ENCODE peak calls at places on chromosomes 5 and 9, in six cellular contexts. One of them, this sample, is unnamed.

GRCh38 chr9:2257530-2257929 is 242.4 kb downstream of the SMARCA2 start:
- DNase-seq in right cardiac atrium: no peak
- DNase-seq in transverse colon: no peak
- DNase-seq in HCT116: no peak
- DNase-seq in upper lobe of right lung: no peak
- DNase-seq in Caco-2: no peak
- DNase-seq in this sample: no peak

GRCh38 chr5:148011407-148012124 is 52.2 kb upstream of the SPINK5 start:
- DNase-seq in right cardiac atrium: no peak
- DNase-seq in Caco-2: no peak
- DNase-seq in transverse colon: no peak
- DNase-seq in HCT116: peak; percentile 22
- DNase-seq in upper lobe of right lung: no peak
- DNase-seq in this sample: no peak

GRCh38 chr5:155726267-155726666 is 600.7 kb upstream of the SGCD start:
- DNase-seq in right cardiac atrium: no peak
- DNase-seq in Caco-2: no peak
- DNase-seq in HCT116: no peak
- DNase-seq in transverse colon: no peak
- DNase-seq in upper lobe of right lung: no peak
- DNase-seq in this sample: no peak

GRCh38 chr9:14686168-14686567 is 7.1 kb downstream of the ZDHHC21 start:
- DNase-seq in upper lobe of right lung: no peak
- DNase-seq in Caco-2: no peak
- DNase-seq in HCT116: no peak
- DNase-seq in right cardiac atrium: no peak
- DNase-seq in transverse colon: no peak
- DNase-seq in this sample: no peak

GRCh38 chr9:92534199-92535159 is 1.3 kb downstream of the ECM2 start:
- DNase-seq in upper lobe of right lung: no peak
- DNase-seq in HCT116: no peak
- DNase-seq in Caco-2: no peak
- DNase-seq in transverse colon: no peak
- DNase-seq in right cardiac atrium: no peak
- DNase-seq in this sample: peak; percentile 20

GRCh38 chr5:125967576-125967975 is 455.6 kb upstream of the GRAMD2B start:
- DNase-seq in Caco-2: no peak
- DNase-seq in right cardiac atrium: no peak
- DNase-seq in upper lobe of right lung: no peak
- DNase-seq in transverse colon: no peak
- DNase-seq in HCT116: no peak
- DNase-seq in this sample: no peak

GRCh38 chr5:55327281-55327680 is 19.5 kb downstream of the MTREX start:
- DNase-seq in HCT116: no peak
- DNase-seq in Caco-2: no peak
- DNase-seq in transverse colon: no peak
- DNase-seq in right cardiac atrium: no peak
- DNase-seq in upper lobe of right lung: no peak
- DNase-seq in this sample: no peak

GRCh38 chr5:132439521-132440206 is 50.9 kb downstream of the IRF1 start:
- DNase-seq in HCT116: no peak
- DNase-seq in upper lobe of right lung: no peak
- DNase-seq in Caco-2: no peak
- DNase-seq in transverse colon: peak; percentile 66
- DNase-seq in right cardiac atrium: peak; percentile 90
- DNase-seq in this sample: peak; percentile 80

DNA sequence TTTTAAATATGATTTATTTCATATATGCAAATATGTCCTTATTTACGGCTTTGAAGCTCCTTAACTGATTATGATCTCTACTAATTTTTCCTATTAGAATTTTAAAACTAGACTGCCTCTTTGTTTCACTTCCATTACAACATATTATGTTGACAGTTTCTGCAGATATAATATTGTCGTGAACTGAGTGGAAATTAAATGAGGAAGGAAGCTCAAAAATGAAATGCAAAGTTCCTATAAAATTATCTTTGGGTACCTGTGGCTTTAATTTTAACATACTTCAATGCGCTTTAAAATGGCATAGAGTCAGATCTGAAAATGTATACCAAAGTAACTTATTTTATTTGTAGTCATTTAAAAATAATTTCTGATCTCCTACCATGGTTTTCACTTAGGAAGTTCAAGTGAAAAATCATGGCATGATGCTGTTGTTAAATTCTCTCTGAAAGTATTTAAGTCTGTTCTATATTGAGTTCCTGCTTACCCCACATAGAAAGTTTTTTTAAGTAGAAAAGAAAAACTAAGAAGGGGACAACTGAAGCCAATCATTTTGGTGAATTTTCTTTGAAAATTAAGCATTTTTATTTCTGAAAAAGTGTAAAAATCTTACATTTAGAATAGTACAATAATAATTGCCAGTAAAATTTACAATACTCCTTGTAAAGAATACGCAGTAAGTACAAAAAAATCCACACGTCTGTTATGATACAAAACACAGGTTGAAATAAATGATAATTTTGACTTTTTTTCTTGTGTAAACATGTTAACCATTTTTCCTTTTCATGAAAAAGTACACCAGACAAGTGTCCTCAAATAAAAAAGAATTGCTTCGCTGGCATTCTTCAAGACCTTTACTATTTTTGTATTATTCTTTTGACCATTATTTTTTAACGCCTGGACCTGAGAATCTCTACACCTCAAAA is 2.6 kb downstream of the FOXD1 start:
- DNase-seq in right cardiac atrium: no peak
- DNase-seq in transverse colon: no peak
- DNase-seq in HCT116: no peak
- DNase-seq in upper lobe of right lung: no peak
- DNase-seq in Caco-2: no peak
- DNase-seq in this sample: no peak
- H3K27me3 ChIP-seq in right cardiac atrium: peaks cover 3% of the 10 kb centered on the region
- H3K27me3 ChIP-seq in transverse colon: peaks cover 92% of the 10 kb centered on the region
- H3K27me3 ChIP-seq in HCT116: no peaks in the 10 kb centered on the region
- H3K27me3 ChIP-seq in upper lobe of right lung: peaks cover 85% of the 10 kb centered on the region
- H3K27me3 ChIP-seq in Caco-2: peaks cover 6% of the 10 kb centered on the region
- H3K27me3 ChIP-seq in this sample: no peaks in the 10 kb centered on the region

GRCh38 chr5:176797456-176798093 is 12.8 kb upstream of the UNC5A start:
- DNase-seq in Caco-2: no peak
- DNase-seq in transverse colon: no peak
- DNase-seq in HCT116: no peak
- DNase-seq in right cardiac atrium: peak; percentile 34
- DNase-seq in upper lobe of right lung: no peak
- DNase-seq in this sample: no peak

GRCh38 chr5:176800024-176800423 is 10.3 kb upstream of the UNC5A start:
- DNase-seq in upper lobe of right lung: no peak
- DNase-seq in transverse colon: no peak
- DNase-seq in right cardiac atrium: peak; percentile 4
- DNase-seq in HCT116: no peak
- DNase-seq in Caco-2: no peak
- DNase-seq in this sample: no peak

GRCh38 chr5:176799488-176799887 is 10.9 kb upstream of the UNC5A start:
- DNase-seq in Caco-2: no peak
- DNase-seq in upper lobe of right lung: no peak
- DNase-seq in transverse colon: no peak
- DNase-seq in right cardiac atrium: no peak
- DNase-seq in HCT116: no peak
- DNase-seq in this sample: no peak

GRCh38 chr5:176798094-176798876 is 12.1 kb upstream of the UNC5A start:
- DNase-seq in transverse colon: no peak
- DNase-seq in upper lobe of right lung: no peak
- DNase-seq in Caco-2: no peak
- DNase-seq in HCT116: no peak
- DNase-seq in right cardiac atrium: peak; percentile 32
- DNase-seq in this sample: no peak

GRCh38 chr5:176798949-176799348 is 11.4 kb upstream of the UNC5A start:
- DNase-seq in Caco-2: no peak
- DNase-seq in transverse colon: no peak
- DNase-seq in HCT116: no peak
- DNase-seq in upper lobe of right lung: no peak
- DNase-seq in right cardiac atrium: peak; percentile 14
- DNase-seq in this sample: no peak
- H3K27me3 ChIP-seq in Caco-2: no peaks in the 10 kb centered on the region
- H3K27me3 ChIP-seq in transverse colon: peaks cover 59% of the 10 kb centered on the region
- H3K27me3 ChIP-seq in HCT116: peaks cover 20% of the 10 kb centered on the region
- H3K27me3 ChIP-seq in upper lobe of right lung: peaks cover 45% of the 10 kb centered on the region
- H3K27me3 ChIP-seq in right cardiac atrium: no peaks in the 10 kb centered on the region
- H3K27me3 ChIP-seq in this sample: peaks cover 54% of the 10 kb centered on the region

DNA sequence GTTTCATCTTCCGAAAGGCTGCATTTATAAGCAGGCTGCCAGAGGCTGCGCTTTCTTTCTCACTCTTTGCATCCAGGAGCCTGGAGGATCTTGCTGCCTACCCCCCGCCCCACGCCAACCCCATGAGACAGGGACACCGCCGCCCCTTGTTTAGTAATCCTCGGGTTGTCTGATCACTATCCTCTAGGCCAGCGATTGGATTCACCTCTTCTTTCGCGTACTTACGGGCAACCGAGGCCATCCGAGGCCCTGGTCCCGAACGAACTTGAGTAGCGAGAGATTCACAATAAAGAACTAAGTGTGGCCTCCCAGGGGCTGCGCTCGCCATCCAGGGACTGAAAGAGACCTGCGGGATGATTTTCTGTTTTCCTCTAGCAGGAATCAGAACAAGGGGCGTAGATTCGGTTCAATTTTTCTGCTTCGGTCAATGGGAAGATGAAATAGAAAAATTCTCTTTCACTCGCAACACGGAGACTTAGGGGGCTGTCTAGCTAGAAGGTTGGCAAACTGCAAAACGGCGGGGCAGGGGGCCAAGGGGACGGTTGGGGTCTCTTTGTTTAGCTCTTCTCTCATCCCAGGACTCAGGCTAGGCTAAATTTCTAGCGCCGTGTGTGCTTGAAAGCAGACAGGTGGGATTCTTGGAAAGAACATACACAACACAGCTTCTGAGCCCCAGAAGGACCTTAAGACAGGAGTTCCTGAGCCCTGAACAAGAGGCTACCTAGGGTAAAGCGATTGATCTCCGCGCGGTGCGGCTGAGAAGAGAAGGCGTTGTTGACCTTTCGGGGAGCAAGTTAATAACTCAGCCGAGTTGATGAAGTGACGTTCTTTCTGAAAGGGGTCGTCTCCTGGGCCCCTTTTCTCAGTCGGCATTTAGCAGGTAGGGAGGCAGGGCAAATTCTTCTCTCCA is 5.8 kb upstream of the ISL1 start:
- DNase-seq in Caco-2: no peak
- DNase-seq in transverse colon: no peak
- DNase-seq in right cardiac atrium: no peak
- DNase-seq in upper lobe of right lung: no peak
- DNase-seq in HCT116: no peak
- DNase-seq in this sample: no peak
- H3K27me3 ChIP-seq in Caco-2: no peaks in the 10 kb centered on the region
- H3K27me3 ChIP-seq in transverse colon: peaks cover 66% of the 10 kb centered on the region
- H3K27me3 ChIP-seq in right cardiac atrium: peaks cover 6% of the 10 kb centered on the region
- H3K27me3 ChIP-seq in upper lobe of right lung: peaks cover 83% of the 10 kb centered on the region
- H3K27me3 ChIP-seq in HCT116: no peaks in the 10 kb centered on the region
- H3K27me3 ChIP-seq in this sample: peaks cover 25% of the 10 kb centered on the region

GRCh38 chr9:96617439-96618185 is 2.0 kb downstream of the CDC14B start:
- DNase-seq in right cardiac atrium: peak; percentile 61
- DNase-seq in upper lobe of right lung: no peak
- DNase-seq in Caco-2: no peak
- DNase-seq in transverse colon: no peak
- DNase-seq in HCT116: no peak
- DNase-seq in this sample: no peak
- H3K27me3 ChIP-seq in right cardiac atrium: no peaks in the 10 kb centered on the region
- H3K27me3 ChIP-seq in upper lobe of right lung: no peaks in the 10 kb centered on the region
- H3K27me3 ChIP-seq in Caco-2: no peaks in the 10 kb centered on the region
- H3K27me3 ChIP-seq in transverse colon: peaks cover 6% of the 10 kb centered on the region
- H3K27me3 ChIP-seq in HCT116: no peaks in the 10 kb centered on the region
- H3K27me3 ChIP-seq in this sample: no peaks in the 10 kb centered on the region

GRCh38 chr5:176870110-176870591 is 29.0 kb downstream of the HK3 start:
- DNase-seq in right cardiac atrium: peak; percentile 68
- DNase-seq in Caco-2: peak; percentile 71
- DNase-seq in upper lobe of right lung: no peak
- DNase-seq in transverse colon: peak; percentile 12
- DNase-seq in HCT116: peak; percentile 57
- DNase-seq in this sample: peak; percentile 60
- H3K27me3 ChIP-seq in right cardiac atrium: no peaks in the 10 kb centered on the region
- H3K27me3 ChIP-seq in Caco-2: no peaks in the 10 kb centered on the region
- H3K27me3 ChIP-seq in upper lobe of right lung: peaks cover 25% of the 10 kb centered on the region
- H3K27me3 ChIP-seq in transverse colon: peaks cover 42% of the 10 kb centered on the region
- H3K27me3 ChIP-seq in HCT116: no peaks in the 10 kb centered on the region
- H3K27me3 ChIP-seq in this sample: peaks cover 59% of the 10 kb centered on the region

GRCh38 chr9:121566401-121567141 is 66.9 kb upstream of the GGTA1 start:
- DNase-seq in Caco-2: no peak
- DNase-seq in transverse colon: peak; percentile 13
- DNase-seq in right cardiac atrium: peak; percentile 78
- DNase-seq in HCT116: no peak
- DNase-seq in upper lobe of right lung: no peak
- DNase-seq in this sample: no peak

GRCh38 chr9:121568541-121569265 is 69.1 kb upstream of the GGTA1 start:
- DNase-seq in upper lobe of right lung: no peak
- DNase-seq in transverse colon: peak; percentile 24
- DNase-seq in Caco-2: no peak
- DNase-seq in HCT116: no peak
- DNase-seq in right cardiac atrium: peak; percentile 89
- DNase-seq in this sample: no peak

GRCh38 chr9:121567142-121568100 is 67.8 kb upstream of the GGTA1 start:
- DNase-seq in right cardiac atrium: peak; percentile 79
- DNase-seq in transverse colon: no peak
- DNase-seq in upper lobe of right lung: no peak
- DNase-seq in Caco-2: no peak
- DNase-seq in HCT116: no peak
- DNase-seq in this sample: no peak

GRCh38 chr9:121569266-121569648 is 69.6 kb upstream of the GGTA1 start:
- DNase-seq in right cardiac atrium: no peak
- DNase-seq in HCT116: no peak
- DNase-seq in transverse colon: no peak
- DNase-seq in Caco-2: no peak
- DNase-seq in upper lobe of right lung: no peak
- DNase-seq in this sample: no peak

GRCh38 chr9:121568101-121568460 is 68.4 kb upstream of the GGTA1 start:
- DNase-seq in HCT116: no peak
- DNase-seq in upper lobe of right lung: no peak
- DNase-seq in Caco-2: no peak
- DNase-seq in right cardiac atrium: peak; percentile 81
- DNase-seq in transverse colon: no peak
- DNase-seq in this sample: no peak
- H3K27me3 ChIP-seq in HCT116: no peaks in the 10 kb centered on the region
- H3K27me3 ChIP-seq in upper lobe of right lung: no peaks in the 10 kb centered on the region
- H3K27me3 ChIP-seq in Caco-2: no peaks in the 10 kb centered on the region
- H3K27me3 ChIP-seq in right cardiac atrium: no peaks in the 10 kb centered on the region
- H3K27me3 ChIP-seq in transverse colon: no peaks in the 10 kb centered on the region
- H3K27me3 ChIP-seq in this sample: no peaks in the 10 kb centered on the region

GRCh38 chr9:126218726-126219125 is 107.9 kb upstream of the MVB12B start:
- DNase-seq in upper lobe of right lung: no peak
- DNase-seq in Caco-2: no peak
- DNase-seq in HCT116: no peak
- DNase-seq in right cardiac atrium: no peak
- DNase-seq in transverse colon: no peak
- DNase-seq in this sample: no peak
- H3K27me3 ChIP-seq in upper lobe of right lung: peaks cover 48% of the 10 kb centered on the region
- H3K27me3 ChIP-seq in Caco-2: no peaks in the 10 kb centered on the region
- H3K27me3 ChIP-seq in HCT116: no peaks in the 10 kb centered on the region
- H3K27me3 ChIP-seq in right cardiac atrium: no peaks in the 10 kb centered on the region
- H3K27me3 ChIP-seq in transverse colon: peaks cover 49% of the 10 kb centered on the region
- H3K27me3 ChIP-seq in this sample: peaks cover 32% of the 10 kb centered on the region

GRCh38 chr5:73298251-73299016 is 125.4 kb downstream of the TMEM174 start:
- DNase-seq in transverse colon: no peak
- DNase-seq in right cardiac atrium: no peak
- DNase-seq in upper lobe of right lung: no peak
- DNase-seq in Caco-2: no peak
- DNase-seq in HCT116: no peak
- DNase-seq in this sample: no peak
- H3K27me3 ChIP-seq in transverse colon: peaks cover 100% of the 10 kb centered on the region
- H3K27me3 ChIP-seq in right cardiac atrium: no peaks in the 10 kb centered on the region
- H3K27me3 ChIP-seq in upper lobe of right lung: peaks cover 90% of the 10 kb centered on the region
- H3K27me3 ChIP-seq in Caco-2: no peaks in the 10 kb centered on the region
- H3K27me3 ChIP-seq in HCT116: no peaks in the 10 kb centered on the region
- H3K27me3 ChIP-seq in this sample: no peaks in the 10 kb centered on the region

GRCh38 chr5:180126716-180127681 is 55.4 kb upstream of the RNF130 start:
- DNase-seq in right cardiac atrium: peak; percentile 69
- DNase-seq in transverse colon: no peak
- DNase-seq in Caco-2: peak; percentile 41
- DNase-seq in upper lobe of right lung: peak; percentile 72
- DNase-seq in HCT116: no peak
- DNase-seq in this sample: peak; percentile 28
- H3K27me3 ChIP-seq in right cardiac atrium: no peaks in the 10 kb centered on the region
- H3K27me3 ChIP-seq in transverse colon: peaks cover 30% of the 10 kb centered on the region
- H3K27me3 ChIP-seq in Caco-2: no peaks in the 10 kb centered on the region
- H3K27me3 ChIP-seq in upper lobe of right lung: peaks cover 26% of the 10 kb centered on the region
- H3K27me3 ChIP-seq in HCT116: no peaks in the 10 kb centered on the region
- H3K27me3 ChIP-seq in this sample: peaks cover 52% of the 10 kb centered on the region